ENCODE peak calls at places on chromosomes 4 and X, in ten cellular contexts. R is brain microvascular endothelial cell; P is thyroid gland; L is hepatocyte; Y is lower lobe of right lung; M is CD8-positive, alpha-beta T cell; O is WERI-Rb-1; I is GM23338; X is suprapubic skin; V is heart left ventricle. D is an unnamed sample. For H3K36me3, the result is how much of the 10 kb centered on the place peaks cover.

GRCh38 chr4:4430492-4431195 is 43.7 kb downstream of the NSG1 start:
- DNase-seq in R (peak), P (no peak), L (peak), Y (no peak), M (peak), O (peak), I (peak), X (no peak), V (no peak), D (peak)

GRCh38 chr4:152342293-152342692 is 193.6 kb downstream of the FBXW7 start:
- DNase-seq in R (peak), P (no peak), L (no peak), Y (no peak), M (no peak), O (no peak), I (no peak), X (no peak), V (no peak), D (no peak)

GRCh38 chrX:123361371-123361770 is 177.3 kb downstream of the GRIA3 start:
- DNase-seq in R (no peak), P (no peak), L (no peak), Y (peak), M (no peak), O (no peak), I (peak), X (no peak), V (no peak), D (no peak)

GRCh38 chrX:24153175-24153795 is 3.8 kb downstream of the ZFX start:
- DNase-seq in R (no peak), P (no peak), L (peak), Y (no peak), M (peak), O (no peak), I (peak), X (no peak), V (no peak), D (no peak)

GRCh38 chr4:31239886-31240285 is 519.7 kb downstream of the PCDH7 start:
- DNase-seq in R (no peak), P (no peak), L (no peak), Y (no peak), M (no peak), O (no peak), I (no peak), X (no peak), V (no peak), D (no peak)

GRCh38 chr4:73609688-73610087 is 10.5 kb downstream of the RASSF6 start:
- DNase-seq in R (peak), P (no peak), L (peak), Y (no peak), M (no peak), O (no peak), I (no peak), X (no peak), V (no peak), D (peak)

GRCh38 chr4:89837385-89837995 is 529 bp upstream of the SNCA start:
- DNase-seq in R (peak), P (peak), L (peak), Y (no peak), M (no peak), O (peak), I (no peak), X (no peak), V (peak), D (peak)

GRCh38 chr4:114384629-114385028 is 214.0 kb upstream of the UGT8 start:
- DNase-seq in R (peak), P (no peak), L (peak), Y (no peak), M (no peak), O (no peak), I (peak), X (no peak), V (no peak), D (peak)

GRCh38 chr4:127685292-127685691 is 44.9 kb upstream of the SLC25A31 start:
- DNase-seq in R (peak), P (no peak), L (no peak), Y (no peak), M (no peak), O (no peak), I (no peak), X (no peak), V (no peak), D (peak)

GRCh38 chr4:188015025-188015778 is 19.6 kb downstream of the ZFP42 start:
- DNase-seq in R (no peak), P (no peak), L (peak), Y (no peak), M (no peak), O (no peak), I (peak), X (no peak), V (no peak), D (no peak)

GRCh38 chrX:41276661-41277506 is 57.1 kb upstream of the DDX3X start:
- DNase-seq in R (no peak), P (no peak), L (no peak), Y (no peak), M (no peak), O (no peak), I (peak), X (no peak), V (no peak), D (no peak)
- H3K4me3 ChIP-seq in R (peak), P (no peak), L (no peak), Y (peak), M (peak), O (peak), I (peak), X (peak), V (peak), D (peak)

DNA sequence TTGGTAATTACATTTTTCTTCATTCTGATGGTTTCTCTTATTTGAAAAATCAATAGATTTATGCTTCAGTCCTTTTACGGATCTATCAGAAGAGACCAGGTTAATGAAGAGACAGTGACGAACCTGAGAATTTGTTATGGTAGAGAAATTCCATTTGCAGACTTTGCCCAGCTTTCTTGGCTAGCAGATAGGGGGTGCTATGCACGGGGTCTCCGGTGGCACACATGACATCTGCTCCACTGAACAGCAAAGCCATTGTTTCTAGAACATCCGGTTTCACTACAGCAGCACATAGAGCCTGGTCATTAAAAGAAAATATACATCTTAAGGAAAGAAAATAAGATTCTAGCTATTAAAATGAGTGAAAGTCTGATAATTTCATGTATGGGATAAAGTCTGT is 85.1 kb downstream of the ARAP2 start:
- DNase-seq in R (no peak), P (no peak), L (no peak), Y (no peak), M (no peak), O (peak), I (peak), X (no peak), V (no peak), D (no peak)
- TF ChIP-seq CTCF in R (peak), P (no peak), L (no peak), Y (no peak), M (no peak), O (peak), I (peak), X (no peak), V (no peak), D (no peak)

DNA sequence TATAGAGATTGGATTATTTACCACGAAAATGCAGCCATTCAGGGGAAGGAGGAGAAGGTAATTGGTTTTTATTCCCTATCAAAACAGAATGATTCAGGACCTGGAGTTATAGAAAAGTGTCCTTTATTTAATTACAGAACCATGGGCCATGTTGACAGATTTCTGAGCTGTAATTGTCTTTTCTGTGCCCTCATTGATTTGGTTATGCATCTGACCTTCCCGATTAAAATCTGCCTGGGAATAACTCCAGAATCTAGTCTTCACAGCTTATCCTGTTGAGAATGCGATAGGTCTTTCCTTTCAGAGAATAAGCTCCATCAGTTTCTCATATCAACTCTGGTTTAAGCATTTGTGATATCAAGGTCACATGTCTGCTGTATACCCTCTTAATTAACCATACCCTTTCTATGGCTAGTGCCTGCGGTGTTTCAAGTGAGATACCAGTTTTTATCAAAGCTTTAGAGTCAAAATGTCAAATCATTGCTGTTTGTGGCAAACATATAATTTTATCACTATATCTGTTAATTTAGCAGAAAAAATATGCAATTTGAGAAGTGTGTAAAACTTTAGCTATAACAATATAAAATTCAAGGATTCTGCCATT is 37.2 kb upstream of the ANK2 start:
- DNase-seq in R (no peak), P (no peak), L (no peak), Y (no peak), M (no peak), O (no peak), I (no peak), X (no peak), V (no peak), D (no peak)
- H3K36me3 ChIP-seq in R (under half), P (under half), L (under half), Y (under half), M (under half), O (under half), I (under half), X (under half), V (under half), D (under half)

GRCh38 chrX:21374994-21375794 is 976 bp downstream of the CNKSR2 start:
- DNase-seq in R (no peak), P (no peak), L (peak), Y (peak), M (no peak), O (peak), I (peak), X (no peak), V (no peak), D (no peak)

GRCh38 chrX:21374163-21374993 is at the start of gene CNKSR2:
- DNase-seq in R (peak), P (peak), L (peak), Y (peak), M (peak), O (peak), I (peak), X (no peak), V (peak), D (no peak)

GRCh38 chrX:21373637-21374162 is 518 bp upstream of the CNKSR2 start:
- DNase-seq in R (no peak), P (peak), L (no peak), Y (no peak), M (no peak), O (peak), I (peak), X (no peak), V (peak), D (no peak)

GRCh38 chrX:21376636-21377035 is 2.4 kb downstream of the CNKSR2 start:
- DNase-seq in R (no peak), P (no peak), L (no peak), Y (no peak), M (no peak), O (no peak), I (no peak), X (no peak), V (no peak), D (no peak)

GRCh38 chrX:21375795-21376069 is 1.5 kb downstream of the CNKSR2 start:
- DNase-seq in R (no peak), P (no peak), L (peak), Y (no peak), M (no peak), O (no peak), I (peak), X (no peak), V (no peak), D (no peak)
- H3K4me3 ChIP-seq in R (no peak), P (no peak), L (peak), Y (peak), M (peak), O (no peak), I (peak), X (peak), V (peak), D (no peak)

DNA sequence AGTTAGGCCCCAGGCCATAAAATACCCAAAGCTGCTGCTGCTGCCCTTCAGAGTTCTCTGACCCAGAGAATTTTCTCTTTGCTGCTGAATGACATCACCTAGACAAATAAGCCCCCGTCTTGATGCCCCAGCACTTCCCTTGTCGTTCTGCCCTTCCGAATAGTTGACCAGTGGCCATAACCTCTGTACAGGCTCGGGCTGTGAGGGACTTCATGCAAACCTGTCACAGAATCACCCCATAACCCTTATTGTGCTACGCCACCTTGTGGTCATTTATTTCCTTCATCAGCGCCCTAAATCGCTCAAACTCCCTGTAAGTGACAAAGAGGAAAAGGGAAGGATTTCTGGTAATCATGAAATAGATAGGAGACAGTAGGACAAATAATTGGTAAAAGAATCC is 18.8 kb downstream of the SPACA5 start:
- DNase-seq in R (peak), P (peak), L (peak), Y (no peak), M (peak), O (peak), I (peak), X (no peak), V (peak), D (peak)
- TF ChIP-seq CTCF in R (peak), P (peak), L (peak), Y (peak), M (peak), O (peak), I (peak), X (peak), V (peak), D (peak)

DNA sequence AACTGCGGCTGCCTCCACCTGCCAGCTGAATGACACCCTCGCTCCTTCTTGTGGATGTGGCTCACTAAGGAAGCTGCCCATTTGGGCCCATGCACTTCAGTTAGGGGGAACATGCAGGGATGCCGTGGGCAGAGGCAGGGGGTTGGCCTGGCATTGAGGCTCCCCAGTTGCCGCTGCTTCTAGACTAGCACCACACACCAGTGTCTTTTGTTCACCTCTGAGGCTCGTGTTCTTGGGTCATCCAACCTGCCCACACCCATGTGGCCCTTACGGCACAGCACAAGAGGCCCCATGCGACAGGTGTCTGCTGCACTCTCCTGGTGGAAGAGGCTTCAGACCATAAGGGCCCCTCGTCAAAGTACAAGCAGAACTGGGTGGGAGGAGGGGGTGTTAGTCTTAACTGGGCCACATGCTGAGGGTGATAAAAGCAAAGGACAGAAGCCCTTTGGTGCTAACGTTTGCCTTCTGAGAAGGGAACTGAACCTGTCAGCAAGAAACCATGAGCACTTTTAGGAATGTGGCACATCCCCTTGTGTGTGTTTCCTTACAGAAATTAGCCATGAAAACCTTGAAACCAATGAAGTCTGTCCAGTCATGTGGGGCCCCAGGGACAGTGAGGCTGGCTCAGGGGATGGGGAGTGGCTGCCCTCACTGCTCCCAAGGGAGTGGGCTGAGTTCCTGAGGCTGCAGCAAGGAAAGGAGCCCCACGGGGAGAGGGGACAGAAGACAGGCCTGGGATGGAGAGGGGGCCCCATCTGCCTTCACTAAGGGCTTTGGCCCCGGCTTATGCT is 39.2 kb downstream of the MAP7D3 start:
- DNase-seq in R (no peak), P (no peak), L (no peak), Y (no peak), M (no peak), O (no peak), I (no peak), X (no peak), V (no peak), D (no peak)
- H3K36me3 ChIP-seq in R (under half), P (under half), L (under half), Y (under half), M (under half), O (under half), I (under half), X (under half), V (under half), D (under half)

GRCh38 chr4:165873298-165874071 is 448 bp downstream of the TLL1 start:
- DNase-seq in R (no peak), P (peak), L (peak), Y (peak), M (no peak), O (peak), I (peak), X (no peak), V (peak), D (peak)
- H3K4me3 ChIP-seq in R (peak), P (no peak), L (peak), Y (peak), M (no peak), O (peak), I (peak), X (peak), V (peak), D (peak)

GRCh38 chrX:11540532-11541377 is 125.0 kb downstream of the ARHGAP6 start:
- DNase-seq in R (no peak), P (no peak), L (no peak), Y (peak), M (no peak), O (no peak), I (no peak), X (no peak), V (no peak), D (no peak)
- TF ChIP-seq CTCF in R (peak), P (no peak), L (no peak), Y (no peak), M (no peak), O (no peak), I (no peak), X (no peak), V (no peak), D (peak)

GRCh38 chr4:153495480-153496206 is 29.5 kb downstream of the TMEM131L start:
- DNase-seq in R (no peak), P (no peak), L (no peak), Y (no peak), M (no peak), O (no peak), I (no peak), X (no peak), V (no peak), D (peak)
- H3K36me3 ChIP-seq in R (under half), P (under half), L (under half), Y (under half), M (under half), O (under half), I (under half), X (under half), V (under half), D (under half)

DNA sequence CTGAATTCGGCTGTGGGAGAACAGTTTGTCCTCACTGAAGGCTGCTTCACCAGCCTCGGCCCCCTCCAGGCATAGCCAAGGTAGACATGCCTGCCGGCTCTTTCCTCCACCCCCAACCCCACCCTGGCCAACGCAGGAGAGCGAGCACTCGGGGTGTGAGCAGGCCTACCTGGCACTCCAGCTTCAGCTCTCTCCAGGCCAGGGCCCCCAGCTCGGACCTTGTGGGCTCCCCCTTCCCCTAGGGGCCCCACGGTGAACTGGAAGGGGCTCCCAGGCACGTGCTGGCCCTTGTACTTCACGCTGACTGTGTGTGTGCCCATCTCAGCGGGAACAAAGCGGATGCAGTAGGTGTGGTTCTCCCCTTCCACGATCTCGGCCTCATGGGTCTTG is 22.4 kb downstream of the FLNA start:
- DNase-seq in R (no peak), P (no peak), L (no peak), Y (no peak), M (no peak), O (no peak), I (no peak), X (no peak), V (no peak), D (no peak)
- H3K4me3 ChIP-seq in R (no peak), P (no peak), L (no peak), Y (no peak), M (no peak), O (no peak), I (no peak), X (no peak), V (no peak), D (no peak)